ENCODE peak calls at places on chromosome 15, in ten cellular contexts. One of them, this sample, is unnamed.

GRCh38 chr15:65793813-65794104 is 1.7 kb upstream of the DENND4A start:
- DNase-seq in spleen: no peak
- DNase-seq in upper lobe of right lung: no peak
- DNase-seq in AG09309: no peak
- DNase-seq in CD8-positive, alpha-beta T cell: no peak
- DNase-seq in A549: no peak
- DNase-seq in NCI-H460: no peak
- DNase-seq in activated T-cell treated with anti-CD3 and anti-CD28 coated beads for 24 hours: no peak
- DNase-seq in GM13977: no peak
- DNase-seq in AML-193: no peak
- DNase-seq in this sample: no peak

GRCh38 chr15:34716111-34716510 is 38.7 kb downstream of the GJD2 start:
- DNase-seq in spleen: no peak
- DNase-seq in upper lobe of right lung: no peak
- DNase-seq in AG09309: no peak
- DNase-seq in CD8-positive, alpha-beta T cell: no peak
- DNase-seq in A549: no peak
- DNase-seq in NCI-H460: no peak
- DNase-seq in activated T-cell treated with anti-CD3 and anti-CD28 coated beads for 24 hours: no peak
- DNase-seq in GM13977: no peak
- DNase-seq in AML-193: no peak
- DNase-seq in this sample: no peak

GRCh38 chr15:90232196-90232595 is 1.5 kb downstream of the CIB1 start:
- DNase-seq in spleen: peak
- DNase-seq in upper lobe of right lung: no peak
- DNase-seq in AG09309: no peak
- DNase-seq in CD8-positive, alpha-beta T cell: no peak
- DNase-seq in A549: no peak
- DNase-seq in NCI-H460: no peak
- DNase-seq in activated T-cell treated with anti-CD3 and anti-CD28 coated beads for 24 hours: no peak
- DNase-seq in GM13977: peak
- DNase-seq in AML-193: peak
- DNase-seq in this sample: no peak

GRCh38 chr15:51869074-51869425 is 39.6 kb downstream of the TMOD3 start:
- DNase-seq in spleen: no peak
- DNase-seq in upper lobe of right lung: no peak
- DNase-seq in AG09309: peak
- DNase-seq in CD8-positive, alpha-beta T cell: no peak
- DNase-seq in A549: peak
- DNase-seq in NCI-H460: peak
- DNase-seq in activated T-cell treated with anti-CD3 and anti-CD28 coated beads for 24 hours: no peak
- DNase-seq in GM13977: no peak
- DNase-seq in AML-193: no peak
- DNase-seq in this sample: no peak

GRCh38 chr15:50791537-50791885 is 26.0 kb upstream of the SPPL2A start:
- DNase-seq in spleen: no peak
- DNase-seq in upper lobe of right lung: no peak
- DNase-seq in AG09309: no peak
- DNase-seq in CD8-positive, alpha-beta T cell: no peak
- DNase-seq in A549: no peak
- DNase-seq in NCI-H460: no peak
- DNase-seq in activated T-cell treated with anti-CD3 and anti-CD28 coated beads for 24 hours: no peak
- DNase-seq in GM13977: no peak
- DNase-seq in AML-193: no peak
- DNase-seq in this sample: no peak

GRCh38 chr15:25805006-25805405 is 58.1 kb downstream of the ATP10A start:
- DNase-seq in spleen: no peak
- DNase-seq in upper lobe of right lung: no peak
- DNase-seq in AG09309: no peak
- DNase-seq in CD8-positive, alpha-beta T cell: no peak
- DNase-seq in A549: no peak
- DNase-seq in NCI-H460: no peak
- DNase-seq in activated T-cell treated with anti-CD3 and anti-CD28 coated beads for 24 hours: no peak
- DNase-seq in GM13977: no peak
- DNase-seq in AML-193: no peak
- DNase-seq in this sample: no peak

GRCh38 chr15:35308802-35309201 is 223.7 kb upstream of the NANOGP8 start:
- DNase-seq in spleen: no peak
- DNase-seq in upper lobe of right lung: no peak
- DNase-seq in AG09309: peak
- DNase-seq in CD8-positive, alpha-beta T cell: no peak
- DNase-seq in A549: no peak
- DNase-seq in NCI-H460: peak
- DNase-seq in activated T-cell treated with anti-CD3 and anti-CD28 coated beads for 24 hours: no peak
- DNase-seq in GM13977: no peak
- DNase-seq in AML-193: no peak
- DNase-seq in this sample: peak

GRCh38 chr15:74417230-74417629 is 16.5 kb downstream of the SEMA7A start:
- DNase-seq in spleen: no peak
- DNase-seq in upper lobe of right lung: no peak
- DNase-seq in AG09309: no peak
- DNase-seq in CD8-positive, alpha-beta T cell: no peak
- DNase-seq in A549: no peak
- DNase-seq in NCI-H460: no peak
- DNase-seq in activated T-cell treated with anti-CD3 and anti-CD28 coated beads for 24 hours: no peak
- DNase-seq in GM13977: no peak
- DNase-seq in AML-193: no peak
- DNase-seq in this sample: no peak

GRCh38 chr15:33100314-33100713 is 94.2 kb downstream of the FMN1 start:
- DNase-seq in spleen: no peak
- DNase-seq in upper lobe of right lung: no peak
- DNase-seq in AG09309: no peak
- DNase-seq in CD8-positive, alpha-beta T cell: no peak
- DNase-seq in A549: no peak
- DNase-seq in NCI-H460: no peak
- DNase-seq in activated T-cell treated with anti-CD3 and anti-CD28 coated beads for 24 hours: no peak
- DNase-seq in GM13977: no peak
- DNase-seq in AML-193: peak
- DNase-seq in this sample: no peak

GRCh38 chr15:52408823-52409222 is 113.2 kb upstream of the MYO5C start:
- DNase-seq in spleen: no peak
- DNase-seq in upper lobe of right lung: no peak
- DNase-seq in AG09309: no peak
- DNase-seq in CD8-positive, alpha-beta T cell: no peak
- DNase-seq in A549: no peak
- DNase-seq in NCI-H460: no peak
- DNase-seq in activated T-cell treated with anti-CD3 and anti-CD28 coated beads for 24 hours: no peak
- DNase-seq in GM13977: peak
- DNase-seq in AML-193: no peak
- DNase-seq in this sample: no peak

GRCh38 chr15:39255760-39256159 is 325.1 kb upstream of the THBS1 start:
- DNase-seq in spleen: no peak
- DNase-seq in upper lobe of right lung: no peak
- DNase-seq in AG09309: no peak
- DNase-seq in CD8-positive, alpha-beta T cell: no peak
- DNase-seq in A549: no peak
- DNase-seq in NCI-H460: no peak
- DNase-seq in activated T-cell treated with anti-CD3 and anti-CD28 coated beads for 24 hours: no peak
- DNase-seq in GM13977: no peak
- DNase-seq in AML-193: no peak
- DNase-seq in this sample: no peak

GRCh38 chr15:35062164-35063099 is 22.7 kb downstream of the NANOGP8 start:
- DNase-seq in spleen: no peak
- DNase-seq in upper lobe of right lung: no peak
- DNase-seq in AG09309: no peak
- DNase-seq in CD8-positive, alpha-beta T cell: no peak
- DNase-seq in A549: no peak
- DNase-seq in NCI-H460: no peak
- DNase-seq in activated T-cell treated with anti-CD3 and anti-CD28 coated beads for 24 hours: no peak
- DNase-seq in GM13977: no peak
- DNase-seq in AML-193: no peak
- DNase-seq in this sample: no peak

GRCh38 chr15:48096813-48097212 is 24.0 kb upstream of the SLC24A5 start:
- DNase-seq in spleen: no peak
- DNase-seq in upper lobe of right lung: no peak
- DNase-seq in AG09309: peak
- DNase-seq in CD8-positive, alpha-beta T cell: no peak
- DNase-seq in A549: no peak
- DNase-seq in NCI-H460: no peak
- DNase-seq in activated T-cell treated with anti-CD3 and anti-CD28 coated beads for 24 hours: no peak
- DNase-seq in GM13977: no peak
- DNase-seq in AML-193: no peak
- DNase-seq in this sample: no peak

GRCh38 chr15:99177679-99178078 is 71.7 kb downstream of the TTC23 start:
- DNase-seq in spleen: no peak
- DNase-seq in upper lobe of right lung: no peak
- DNase-seq in AG09309: no peak
- DNase-seq in CD8-positive, alpha-beta T cell: no peak
- DNase-seq in A549: no peak
- DNase-seq in NCI-H460: no peak
- DNase-seq in activated T-cell treated with anti-CD3 and anti-CD28 coated beads for 24 hours: no peak
- DNase-seq in GM13977: no peak
- DNase-seq in AML-193: no peak
- DNase-seq in this sample: no peak

This sample was measured in sigmoid colon.